ENCODE peak calls at places on chromosomes 4 and X, in four cellular contexts. Z is sigmoid colon, Q is H1, K is A549. V is an unnamed sample.

GRCh38 chrX:70434914-70435586 is 9.6 kb upstream of the DLG3 start:
- DNase-seq in Q (no peak), K (no peak), Z (no peak), V (no peak)

GRCh38 chr4:142567620-142568451 is 278.3 kb downstream of the INPP4B start:
- DNase-seq in Q (no peak), K (no peak), Z (no peak), V (no peak)

GRCh38 chr4:110626532-110627153 is 3.8 kb upstream of the PITX2 start:
- DNase-seq in Z (no peak), K (no peak), Q (no peak), V (no peak)

GRCh38 chrX:80817002-80817401 is 7.3 kb upstream of the BRWD3 start:
- DNase-seq in Q (no peak), K (no peak), Z (no peak), V (no peak)

GRCh38 chr4:26289421-26289820 is 31.4 kb upstream of the RBPJ start:
- DNase-seq in Q (no peak), Z (no peak), K (no peak), V (no peak)

GRCh38 chrX:154800508-154801207 is 4.6 kb downstream of the MPP1 start:
- DNase-seq in Z (no peak), K (no peak), Q (no peak), V (no peak)

GRCh38 chr4:14415146-14415545 is 587.1 kb upstream of the CPEB2 start:
- DNase-seq in Q (no peak), Z (no peak), K (no peak), V (no peak)

GRCh38 chr4:71570492-71570891 is 213.4 kb downstream of the GC start:
- DNase-seq in Z (no peak), Q (no peak), K (no peak), V (no peak)

GRCh38 chr4:6688879-6689505 is 4.7 kb upstream of the S100P start:
- DNase-seq in K (peak), Z (no peak), Q (no peak), V (peak)

GRCh38 chr4:87120411-87121162 is 99.8 kb downstream of the KLHL8 start:
- DNase-seq in Z (peak), Q (no peak), K (no peak), V (peak)

GRCh38 chrX:49019599-49020249 is 17.7 kb upstream of the GRIPAP1 start:
- DNase-seq in K (no peak), Q (no peak), Z (no peak), V (no peak)

GRCh38 chr4:135007400-135007799 is 805.8 kb upstream of the PABPC4L start:
- DNase-seq in Q (no peak), K (no peak), Z (no peak), V (no peak)

GRCh38 chr4:1318488-1319213 is 28.4 kb upstream of the UVSSA start:
- DNase-seq in Q (no peak), K (no peak), Z (no peak), V (no peak)

GRCh38 chr4:99657801-99658200 is at the start of gene C4orf54:
- DNase-seq in K (no peak), Q (no peak), Z (no peak), V (no peak)

GRCh38 chr4:65669008-65669971 is 999 bp downstream of the EPHA5 start:
- DNase-seq in Z (peak), Q (no peak), K (no peak), V (no peak)

GRCh38 chr4:81314196-81314896 is 99.3 kb upstream of the PRKG2 start:
- DNase-seq in Z (no peak), K (no peak), Q (no peak), V (no peak)

GRCh38 chr4:15894923-15895411 is 43.6 kb downstream of the FGFBP1 start:
- DNase-seq in K (peak), Z (no peak), Q (no peak), V (no peak)

GRCh38 chrX:70806081-70806480 is 102.4 kb downstream of the TEX11 start:
- DNase-seq in Z (no peak), K (no peak), Q (no peak), V (no peak)

GRCh38 chr4:112704991-112705845 is 68.3 kb downstream of the LARP7 start:
- DNase-seq in K (peak), Z (peak), Q (peak), V (no peak)

GRCh38 chrX:14362731-14363130 is 166.6 kb upstream of the GLRA2 start:
- DNase-seq in K (no peak), Q (no peak), Z (no peak), V (no peak)

GRCh38 chr4:185209031-185209851 is at the start of gene SNX25:
- DNase-seq in Z (peak), Q (no peak), K (peak), V (peak)
- TF ChIP-seq POLR2A in Z (no peak), Q (no peak), K (peak), V (peak)

GRCh38 chr4:31015123-31015522 is 295.0 kb downstream of the PCDH7 start:
- DNase-seq in Q (no peak), K (no peak), Z (no peak), V (no peak)
- TF ChIP-seq POLR2A in Q (no peak), K (no peak), Z (no peak), V (no peak)

GRCh38 chr4:38663801-38664703 is at the start of gene KLF3:
- DNase-seq in Z (peak), Q (no peak), K (peak), V (peak)

GRCh38 chr4:38660838-38661237 is 3.2 kb upstream of the KLF3 start:
- DNase-seq in Z (no peak), Q (no peak), K (no peak), V (no peak)

GRCh38 chr4:38661371-38661770 is 2.6 kb upstream of the KLF3 start:
- DNase-seq in Q (no peak), K (no peak), Z (no peak), V (no peak)

GRCh38 chr4:38664704-38665401 is 854 bp downstream of the KLF3 start:
- DNase-seq in K (no peak), Q (no peak), Z (peak), V (peak)

DNA sequence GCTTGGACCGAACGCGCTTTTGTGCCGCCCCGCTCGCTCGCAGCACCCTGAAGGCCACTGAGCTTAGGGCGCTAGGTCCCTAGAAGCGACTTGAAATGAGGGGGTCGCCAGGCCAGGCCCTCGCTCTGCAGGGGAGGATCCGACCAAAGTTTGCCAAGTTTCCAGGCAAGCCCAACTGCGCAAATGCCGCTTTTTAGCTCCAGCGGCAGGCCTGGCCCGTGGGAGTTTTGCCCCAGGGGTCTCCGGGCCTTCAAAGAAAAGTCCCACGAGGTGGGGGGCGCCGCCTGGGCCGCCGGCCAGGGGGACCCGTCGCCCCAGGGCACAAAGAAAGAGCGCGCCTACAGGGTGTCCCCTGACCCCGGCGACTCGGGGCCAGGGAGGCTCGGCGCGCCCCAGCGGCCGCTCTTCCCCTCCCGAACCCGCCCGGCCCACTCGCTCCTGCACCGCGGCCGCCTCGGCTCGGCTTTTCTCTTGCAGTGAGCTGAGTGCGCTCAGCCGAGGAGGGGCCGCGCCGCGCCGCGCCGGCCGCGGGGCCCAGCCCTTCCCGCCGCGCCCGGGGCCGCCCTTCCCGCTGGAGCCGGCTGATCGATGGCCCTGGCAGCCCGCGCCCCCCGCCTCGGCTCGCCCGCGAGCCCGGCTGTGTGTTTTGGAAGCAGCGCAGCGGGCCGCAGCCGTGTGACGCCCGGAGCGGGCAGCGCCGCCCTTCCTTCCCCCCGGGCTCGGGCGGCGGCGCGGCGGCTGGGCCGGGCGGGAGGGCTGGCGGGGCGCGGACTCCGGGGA is 788 bp upstream of the KLF3 start:
- DNase-seq in Q (no peak), K (peak), Z (peak), V (peak)
- TF ChIP-seq POLR2A in Q (no peak), K (peak), Z (no peak), V (peak)

GRCh38 chr4:126396703-126397102 is 1081.9 kb downstream of the FAT4 start:
- DNase-seq in Q (no peak), K (no peak), Z (no peak), V (no peak)

GRCh38 chr4:126395661-126396060 is 1080.9 kb downstream of the FAT4 start:
- DNase-seq in Q (no peak), Z (no peak), K (no peak), V (no peak)

DNA sequence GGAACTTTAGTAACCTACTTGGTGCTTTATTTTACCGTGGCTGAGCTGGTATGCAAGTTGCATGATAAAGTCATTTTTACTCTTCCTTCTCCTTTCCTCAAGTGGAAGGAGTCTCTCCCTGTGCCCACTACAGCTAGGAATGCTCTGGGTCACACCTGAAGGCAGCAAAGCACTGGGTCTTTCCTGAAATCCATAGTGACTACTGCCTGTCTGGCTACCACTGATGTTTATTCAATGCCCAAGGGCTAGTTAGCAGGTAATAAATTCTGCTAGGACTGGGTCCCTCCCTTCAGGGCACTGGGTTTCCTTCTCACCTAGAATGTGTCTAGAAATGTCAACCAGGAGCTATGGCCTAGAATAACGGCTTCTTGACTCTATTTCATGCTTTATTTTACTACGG is 1081.4 kb downstream of the FAT4 start:
- DNase-seq in Z (no peak), Q (no peak), K (no peak), V (no peak)
- TF ChIP-seq POLR2A in Z (no peak), Q (no peak), K (no peak), V (no peak)

GRCh38 chr4:183507928-183508327 is 3.1 kb downstream of the ING2 start:
- DNase-seq in K (no peak), Q (no peak), Z (no peak), V (no peak)

GRCh38 chr4:183504930-183505555 is at the start of gene ING2:
- DNase-seq in K (peak), Z (no peak), Q (no peak), V (peak)

GRCh38 chr4:183504064-183504929 is 561 bp upstream of the ING2 start:
- DNase-seq in K (peak), Z (peak), Q (peak), V (peak)

GRCh38 chr4:183506389-183506735 is 1.5 kb downstream of the ING2 start:
- DNase-seq in Z (no peak), K (no peak), Q (no peak), V (no peak)

DNA sequence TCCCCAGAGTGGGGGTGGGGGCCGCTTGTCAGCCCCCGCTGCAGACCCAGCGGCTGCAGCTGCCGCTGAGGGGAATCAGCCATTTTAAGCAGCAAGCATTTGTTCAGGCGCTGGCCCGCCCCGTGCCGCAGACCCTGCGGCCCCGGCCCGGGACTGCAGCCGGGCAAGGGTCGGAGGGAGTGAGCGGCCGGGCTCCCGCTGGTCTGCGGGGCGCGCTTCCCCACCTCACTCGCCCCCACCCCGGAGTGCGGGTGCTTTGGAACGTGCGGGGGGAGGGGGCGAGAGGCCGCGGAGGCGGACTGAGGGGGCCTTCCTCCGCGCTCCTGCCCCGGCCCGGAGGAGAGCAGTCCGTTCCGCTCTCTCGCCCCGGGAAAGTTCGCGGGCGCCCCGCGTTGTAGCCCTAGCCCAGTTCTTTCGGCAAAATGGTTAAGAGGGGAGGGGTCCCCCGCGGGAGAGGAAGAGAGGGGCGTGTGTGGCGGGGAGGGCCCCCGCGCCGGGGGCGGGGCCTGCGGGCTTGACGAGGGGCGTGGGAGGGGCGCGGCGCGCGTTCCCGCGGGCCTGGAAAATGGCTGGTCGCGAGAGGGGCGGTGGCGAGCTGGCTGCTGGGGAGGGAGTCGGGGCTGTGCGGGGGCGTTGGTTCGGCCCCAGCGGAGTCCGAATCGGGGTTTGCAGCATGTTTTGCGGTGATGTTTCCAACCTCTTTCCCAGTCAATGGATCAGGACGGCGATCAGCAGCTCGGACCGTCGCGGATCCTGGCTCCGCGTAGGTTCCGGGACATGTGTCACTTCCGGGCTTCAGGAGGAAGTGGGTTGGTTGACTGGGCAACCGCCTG is 914 bp downstream of the ING2 start:
- DNase-seq in Z (peak), Q (peak), K (peak), V (peak)
- TF ChIP-seq POLR2A in Z (peak), Q (peak), K (peak), V (no peak)

GRCh38 chr4:2536193-2537010 is at the start of gene FAM193A:
- DNase-seq in Z (peak), K (peak), Q (peak), V (peak)
- TF ChIP-seq POLR2A in Z (no peak), K (peak), Q (peak), V (peak)

GRCh38 chr4:76691767-76692689 is 205.9 kb downstream of the SOWAHB start:
- DNase-seq in Q (no peak), K (no peak), Z (no peak), V (no peak)
- TF ChIP-seq POLR2A in Q (no peak), K (no peak), Z (no peak), V (no peak)

GRCh38 chr4:48016141-48017107 is at the start of the genes CNGA1 and NIPAL1:
- DNase-seq in Z (peak), K (peak), Q (peak), V (peak)
- TF ChIP-seq POLR2A in Z (no peak), K (no peak), Q (no peak), V (peak)

GRCh38 chr4:165375465-165375864 is 3.3 kb upstream of the CPE start:
- DNase-seq in Q (no peak), Z (no peak), K (no peak), V (no peak)

GRCh38 chr4:165379662-165380061 is 854 bp downstream of the CPE start:
- DNase-seq in K (no peak), Q (no peak), Z (no peak), V (no peak)

GRCh38 chr4:165378398-165378762 is 428 bp upstream of the CPE start:
- DNase-seq in Z (no peak), K (no peak), Q (no peak), V (no peak)

GRCh38 chr4:165381821-165382373 is 3.1 kb downstream of the CPE start:
- DNase-seq in Q (no peak), K (no peak), Z (no peak), V (no peak)

GRCh38 chr4:165378763-165379631 is at the start of gene CPE:
- DNase-seq in Z (peak), Q (no peak), K (peak), V (peak)
- TF ChIP-seq POLR2A in Z (peak), Q (no peak), K (peak), V (peak)